ENCODE peak calls at places on chromosomes 13 and 19, in five cellular contexts. One of them, this sample, is unnamed.

GRCh38 chr13:31930490-31930889 is 101.1 kb upstream of the FRY start:
- DNase-seq in GM12878: no peak
- DNase-seq in K562: no peak
- DNase-seq in HepG2: no peak
- DNase-seq in A549: no peak
- DNase-seq in this sample: no peak

GRCh38 chr13:76812206-76812882 is 73.9 kb downstream of the KCTD12 start:
- DNase-seq in HepG2: no peak
- DNase-seq in GM12878: no peak
- DNase-seq in K562: no peak
- DNase-seq in A549: no peak
- DNase-seq in this sample: no peak

GRCh38 chr13:47991859-47992258 is 9.2 kb downstream of the SUCLA2 start:
- DNase-seq in K562: no peak
- DNase-seq in HepG2: no peak
- DNase-seq in GM12878: no peak
- DNase-seq in A549: no peak
- DNase-seq in this sample: no peak

GRCh38 chr19:49081273-49081672 is 4.0 kb upstream of the SNRNP70 start:
- DNase-seq in K562: peak; percentile 45
- DNase-seq in A549: no peak
- DNase-seq in HepG2: no peak
- DNase-seq in GM12878: no peak
- DNase-seq in this sample: no peak

GRCh38 chr13:40031031-40031430 is 375.6 kb downstream of the COG6 start:
- DNase-seq in K562: no peak
- DNase-seq in GM12878: no peak
- DNase-seq in HepG2: no peak
- DNase-seq in A549: no peak
- DNase-seq in this sample: no peak

GRCh38 chr13:86383151-86383550 is 583.9 kb upstream of the SLITRK6 start:
- DNase-seq in A549: no peak
- DNase-seq in GM12878: no peak
- DNase-seq in HepG2: no peak
- DNase-seq in K562: no peak
- DNase-seq in this sample: no peak

GRCh38 chr13:45340422-45341033 is 455 bp downstream of the TPT1 start:
- DNase-seq in A549: peak; percentile 84
- DNase-seq in K562: peak; percentile 92
- DNase-seq in HepG2: peak; percentile 77
- DNase-seq in GM12878: no peak
- DNase-seq in this sample: peak; percentile 78

GRCh38 chr19:45136507-45137178 is 24.1 kb downstream of the NKPD1 start:
- DNase-seq in A549: no peak
- DNase-seq in K562: no peak
- DNase-seq in GM12878: no peak
- DNase-seq in HepG2: no peak
- DNase-seq in this sample: no peak

GRCh38 chr19:1907563-1908363 is 2.6 kb downstream of the ADAT3 start:
- DNase-seq in A549: no peak
- DNase-seq in HepG2: peak; percentile 55
- DNase-seq in GM12878: no peak
- DNase-seq in K562: peak; percentile 56
- DNase-seq in this sample: no peak

GRCh38 chr13:25084101-25084500 is 11.8 kb upstream of the PABPC3 start:
- DNase-seq in A549: no peak
- DNase-seq in HepG2: no peak
- DNase-seq in K562: no peak
- DNase-seq in GM12878: no peak
- DNase-seq in this sample: no peak

GRCh38 chr13:99507054-99507453 is 5.8 kb downstream of the TM9SF2 start:
- DNase-seq in K562: no peak
- DNase-seq in A549: no peak
- DNase-seq in GM12878: no peak
- DNase-seq in HepG2: no peak
- DNase-seq in this sample: no peak

GRCh38 chr13:21964686-21965085 is 293.8 kb downstream of the FGF9 start:
- DNase-seq in HepG2: no peak
- DNase-seq in GM12878: no peak
- DNase-seq in A549: no peak
- DNase-seq in K562: no peak
- DNase-seq in this sample: no peak

GRCh38 chr13:80523134-80523533 is 182.2 kb upstream of the SPRY2 start:
- DNase-seq in GM12878: no peak
- DNase-seq in A549: no peak
- DNase-seq in HepG2: no peak
- DNase-seq in K562: peak; percentile 2
- DNase-seq in this sample: no peak

GRCh38 chr13:97223711-97224461 is 1.8 kb downstream of the MBNL2 start:
- DNase-seq in A549: peak; percentile 53
- DNase-seq in GM12878: no peak
- DNase-seq in K562: peak; percentile 66
- DNase-seq in HepG2: peak; percentile 64
- DNase-seq in this sample: no peak

GRCh38 chr19:30228726-30229523 is 143.3 kb upstream of the ZNF536 start:
- DNase-seq in GM12878: no peak
- DNase-seq in HepG2: no peak
- DNase-seq in A549: peak; percentile 26
- DNase-seq in K562: no peak
- DNase-seq in this sample: no peak

GRCh38 chr13:49441846-49442245 is 2.0 kb downstream of the CAB39L start:
- DNase-seq in K562: no peak
- DNase-seq in A549: no peak
- DNase-seq in GM12878: no peak
- DNase-seq in HepG2: no peak
- DNase-seq in this sample: no peak

GRCh38 chr19:37990362-37990761 is 83.4 kb downstream of the SIPA1L3 start:
- DNase-seq in K562: no peak
- DNase-seq in A549: peak; percentile 49
- DNase-seq in GM12878: no peak
- DNase-seq in HepG2: no peak
- DNase-seq in this sample: peak; percentile 36

GRCh38 chr19:38562096-38562495 is 55.7 kb downstream of the MAP4K1 start:
- DNase-seq in A549: no peak
- DNase-seq in K562: no peak
- DNase-seq in GM12878: no peak
- DNase-seq in HepG2: no peak
- DNase-seq in this sample: no peak

GRCh38 chr13:28138012-28138755 is at the start of gene PAN3:
- DNase-seq in A549: peak; percentile 85
- DNase-seq in K562: peak; percentile 89
- DNase-seq in HepG2: peak; percentile 80
- DNase-seq in GM12878: peak; percentile 56
- DNase-seq in this sample: peak; percentile 92

GRCh38 chr19:17323973-17324327 is 10.7 kb downstream of the ANO8 start:
- DNase-seq in K562: no peak
- DNase-seq in HepG2: no peak
- DNase-seq in GM12878: no peak
- DNase-seq in A549: no peak
- DNase-seq in this sample: no peak

GRCh38 chr13:42574435-42575311 is 721 bp downstream of the TNFSF11 start:
- DNase-seq in K562: no peak
- DNase-seq in GM12878: no peak
- DNase-seq in A549: no peak
- DNase-seq in HepG2: no peak
- DNase-seq in this sample: peak; percentile 29

GRCh38 chr19:54231077-54231931 is 8.5 kb upstream of the LILRB3 start:
- DNase-seq in HepG2: peak; percentile 80
- DNase-seq in GM12878: no peak
- DNase-seq in A549: peak; percentile 82
- DNase-seq in K562: peak; percentile 91
- DNase-seq in this sample: peak; percentile 83

GRCh38 chr19:12983561-12984142 is 11.6 kb upstream of the NFIX start:
- DNase-seq in K562: peak; percentile 79
- DNase-seq in HepG2: peak; percentile 53
- DNase-seq in A549: peak; percentile 78
- DNase-seq in GM12878: no peak
- DNase-seq in this sample: peak; percentile 81

GRCh38 chr13:98372886-98373285 is 195.8 kb upstream of the RNF113B start:
- DNase-seq in GM12878: no peak
- DNase-seq in K562: no peak
- DNase-seq in A549: no peak
- DNase-seq in HepG2: no peak
- DNase-seq in this sample: no peak

GRCh38 chr13:111337741-111338140 is 17.3 kb downstream of the TEX29 start:
- DNase-seq in GM12878: no peak
- DNase-seq in K562: no peak
- DNase-seq in HepG2: no peak
- DNase-seq in A549: no peak
- DNase-seq in this sample: no peak

GRCh38 chr13:38674208-38674607 is 12.7 kb upstream of the FREM2 start:
- DNase-seq in GM12878: no peak
- DNase-seq in HepG2: no peak
- DNase-seq in A549: no peak
- DNase-seq in K562: no peak
- DNase-seq in this sample: no peak

GRCh38 chr13:62747629-62748028 is 1332.0 kb upstream of the PCDH20 start:
- DNase-seq in K562: no peak
- DNase-seq in GM12878: no peak
- DNase-seq in A549: peak; percentile 4
- DNase-seq in HepG2: no peak
- DNase-seq in this sample: no peak

GRCh38 chr13:93758575-93758974 is 532.0 kb downstream of the GPC6 start:
- DNase-seq in HepG2: peak; percentile 13
- DNase-seq in K562: no peak
- DNase-seq in GM12878: no peak
- DNase-seq in A549: no peak
- DNase-seq in this sample: no peak

GRCh38 chr13:32314968-32315254 is 252 bp downstream of the ZAR1L start:
- DNase-seq in A549: peak; percentile 33
- DNase-seq in GM12878: no peak
- DNase-seq in HepG2: peak; percentile 40
- DNase-seq in K562: peak; percentile 46
- DNase-seq in this sample: no peak

GRCh38 chr19:41588497-41589209 is 12.7 kb downstream of the CEACAM21 start:
- DNase-seq in A549: peak; percentile 44
- DNase-seq in K562: peak; percentile 43
- DNase-seq in HepG2: peak; percentile 15
- DNase-seq in GM12878: no peak
- DNase-seq in this sample: peak; percentile 69

GRCh38 chr13:40974460-40975407 is 44.4 kb downstream of the ELF1 start:
- DNase-seq in A549: peak; percentile 58
- DNase-seq in HepG2: peak; percentile 65
- DNase-seq in GM12878: no peak
- DNase-seq in K562: peak; percentile 81
- DNase-seq in this sample: no peak

GRCh38 chr13:50543767-50544166 is 299.7 kb downstream of the DLEU7 start:
- DNase-seq in HepG2: no peak
- DNase-seq in K562: no peak
- DNase-seq in A549: no peak
- DNase-seq in GM12878: no peak
- DNase-seq in this sample: no peak

GRCh38 chr13:35512271-35512920 is 35.9 kb upstream of the MAB21L1 start:
- DNase-seq in K562: no peak
- DNase-seq in A549: no peak
- DNase-seq in GM12878: no peak
- DNase-seq in HepG2: no peak
- DNase-seq in this sample: no peak

GRCh38 chr19:29630661-29631060 is 24.6 kb downstream of the POP4 start:
- DNase-seq in GM12878: no peak
- DNase-seq in HepG2: no peak
- DNase-seq in K562: no peak
- DNase-seq in A549: no peak
- DNase-seq in this sample: no peak

DNA sequence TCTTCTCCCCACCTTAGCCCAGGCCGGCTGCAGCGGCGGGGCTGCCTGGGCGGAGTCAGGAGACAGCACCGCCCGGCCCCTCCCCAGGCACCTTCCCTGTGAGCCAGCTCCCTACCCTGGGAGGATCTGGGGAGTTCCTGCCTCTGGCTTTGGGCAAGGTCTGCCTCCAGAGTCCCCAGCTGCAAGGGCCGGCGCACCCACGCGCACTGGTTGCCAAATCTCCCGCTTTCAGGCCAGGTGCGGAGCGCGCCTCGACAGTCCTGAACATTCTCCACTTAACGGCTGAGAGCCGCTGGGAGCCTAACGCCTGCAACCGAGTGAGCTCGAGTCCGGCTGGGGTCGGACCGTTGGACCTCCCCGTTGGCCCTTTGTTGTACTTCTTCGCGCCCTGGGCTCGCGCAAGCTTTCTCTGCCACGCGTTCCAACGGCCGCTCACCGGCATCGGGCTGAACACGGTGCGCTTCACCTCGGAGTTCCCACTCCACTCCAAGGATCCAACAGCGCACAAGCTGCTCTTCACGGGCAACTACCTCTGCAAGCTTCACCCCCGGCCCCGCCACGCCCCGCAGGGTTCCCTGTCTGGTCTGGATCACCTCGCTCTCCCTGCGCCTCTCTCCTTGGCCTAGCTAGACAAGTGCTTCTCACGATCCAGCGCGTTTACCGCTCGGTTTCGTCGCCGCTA is 21.7 kb upstream of the ZNF30 start:
- DNase-seq in K562: no peak
- DNase-seq in GM12878: no peak
- DNase-seq in HepG2: no peak
- DNase-seq in A549: no peak
- DNase-seq in this sample: peak; percentile 52
- TF ChIP-seq ESRRA in K562: no peak
- TF ChIP-seq ESRRA in GM12878: no peak
- TF ChIP-seq ESRRA in HepG2: no peak
- TF ChIP-seq ESRRA in A549: no peak
- TF ChIP-seq ESRRA in this sample: no peak

GRCh38 chr13:73984949-73985691 is 149.1 kb downstream of the KLF12 start:
- DNase-seq in GM12878: no peak
- DNase-seq in K562: no peak
- DNase-seq in A549: no peak
- DNase-seq in HepG2: no peak
- DNase-seq in this sample: no peak
- TF ChIP-seq ESRRA in GM12878: no peak
- TF ChIP-seq ESRRA in K562: no peak
- TF ChIP-seq ESRRA in A549: no peak
- TF ChIP-seq ESRRA in HepG2: no peak
- TF ChIP-seq ESRRA in this sample: no peak

GRCh38 chr19:23273022-23273593 is 22.9 kb upstream of the ZNF724 start:
- DNase-seq in HepG2: no peak
- DNase-seq in K562: no peak
- DNase-seq in GM12878: no peak
- DNase-seq in A549: no peak
- DNase-seq in this sample: no peak
- TF ChIP-seq ESRRA in HepG2: no peak
- TF ChIP-seq ESRRA in K562: no peak
- TF ChIP-seq ESRRA in GM12878: no peak
- TF ChIP-seq ESRRA in A549: no peak
- TF ChIP-seq ESRRA in this sample: no peak

GRCh38 chr13:73225983-73226382 is 167.2 kb downstream of the KLF5 start:
- DNase-seq in HepG2: no peak
- DNase-seq in GM12878: no peak
- DNase-seq in K562: no peak
- DNase-seq in A549: no peak
- DNase-seq in this sample: no peak

GRCh38 chr13:73222627-73223026 is 163.8 kb downstream of the KLF5 start:
- DNase-seq in K562: no peak
- DNase-seq in HepG2: no peak
- DNase-seq in A549: no peak
- DNase-seq in GM12878: no peak
- DNase-seq in this sample: no peak

GRCh38 chr13:73220966-73221720 is 162.3 kb downstream of the KLF5 start:
- DNase-seq in GM12878: no peak
- DNase-seq in K562: peak; percentile 7
- DNase-seq in A549: peak; percentile 25
- DNase-seq in HepG2: no peak
- DNase-seq in this sample: peak; percentile 11

GRCh38 chr13:73224708-73225107 is 165.9 kb downstream of the KLF5 start:
- DNase-seq in HepG2: no peak
- DNase-seq in GM12878: no peak
- DNase-seq in A549: no peak
- DNase-seq in K562: no peak
- DNase-seq in this sample: no peak

GRCh38 chr13:73223372-73223781 is 164.6 kb downstream of the KLF5 start:
- DNase-seq in HepG2: no peak
- DNase-seq in K562: no peak
- DNase-seq in GM12878: peak; percentile 34
- DNase-seq in A549: no peak
- DNase-seq in this sample: no peak
- TF ChIP-seq ESRRA in HepG2: no peak
- TF ChIP-seq ESRRA in K562: no peak
- TF ChIP-seq ESRRA in GM12878: no peak
- TF ChIP-seq ESRRA in A549: no peak
- TF ChIP-seq ESRRA in this sample: no peak